ENCODE peak calls at places on chromosomes 12 and 14, in five cellular contexts. T, Q, V, D and B are unnamed samples.

GRCh38 chr14:69693145-69693544 is 73.8 kb upstream of the SRSF5 start:
- DNase-seq in D (no peak), T (no peak), Q (no peak), V (no peak), B (no peak)

GRCh38 chr12:50222275-50222783 is 55.2 kb upstream of the CERS5 start:
- DNase-seq in D (no peak), T (peak), V (no peak), Q (peak), B (peak)

GRCh38 chr14:103483600-103483999 is 39.0 kb downstream of the CKB start:
- DNase-seq in V (no peak), D (no peak), Q (peak), T (no peak), B (no peak)

GRCh38 chr12:40168868-40169267 is 55.9 kb upstream of the LRRK2 start:
- DNase-seq in V (no peak), T (no peak), D (no peak), Q (no peak), B (no peak)

GRCh38 chr14:60328588-60328987 is 79.6 kb downstream of the PPM1A start:
- DNase-seq in D (no peak), T (peak), V (no peak), Q (no peak), B (no peak)

GRCh38 chr12:116441292-116441691 is 117.9 kb upstream of the MAP1LC3B2 start:
- DNase-seq in Q (no peak), D (no peak), T (no peak), V (no peak), B (no peak)

GRCh38 chr14:69006346-69006745 is 27.2 kb upstream of the ACTN1 start:
- DNase-seq in T (no peak), V (no peak), D (no peak), Q (no peak), B (no peak)

GRCh38 chr14:37230551-37231194 is 32.9 kb downstream of the MIPOL1 start:
- DNase-seq in T (peak), Q (no peak), D (no peak), V (peak), B (peak)

GRCh38 chr12:58633479-58633878 is 286.8 kb downstream of the LRIG3 start:
- DNase-seq in Q (no peak), V (no peak), T (no peak), D (no peak), B (no peak)

GRCh38 chr14:61997146-61997545 is 234.9 kb downstream of the SNAPC1 start:
- DNase-seq in T (no peak), Q (no peak), D (no peak), V (no peak), B (no peak)

GRCh38 chr12:7113389-7113871 is 4.4 kb upstream of the C1RL start:
- DNase-seq in T (peak), Q (no peak), V (no peak), D (no peak), B (no peak)

GRCh38 chr14:84042992-84043391 is 1487.0 kb upstream of the FLRT2 start:
- DNase-seq in V (no peak), T (no peak), Q (no peak), D (no peak), B (no peak)

GRCh38 chr12:120856980-120857379 is 47.2 kb downstream of the SPPL3 start:
- DNase-seq in T (no peak), D (no peak), V (no peak), Q (no peak), B (peak)

GRCh38 chr12:1130164-1130563 is 139.1 kb downstream of the ERC1 start:
- DNase-seq in Q (no peak), V (peak), D (no peak), T (no peak), B (peak)

GRCh38 chr12:105888696-105889095 is 250.1 kb downstream of the NUAK1 start:
- DNase-seq in T (no peak), D (no peak), V (no peak), Q (no peak), B (no peak)

GRCh38 chr12:3085341-3086125 is 8.4 kb downstream of the TSPAN9 start:
- DNase-seq in D (no peak), T (no peak), Q (no peak), V (peak), B (no peak)

GRCh38 chr12:6764011-6764828 is 1.9 kb upstream of the PTMS start:
- DNase-seq in D (peak), V (peak), T (peak), Q (peak), B (peak)

GRCh38 chr12:19223018-19223417 is 93.5 kb downstream of the PLEKHA5 start:
- DNase-seq in D (no peak), V (no peak), T (peak), Q (no peak), B (peak)

GRCh38 chr12:43294147-43294546 is 257.9 kb downstream of the ADAMTS20 start:
- DNase-seq in V (no peak), T (no peak), D (no peak), Q (no peak), B (no peak)

GRCh38 chr14:46769292-46769691 is 117.7 kb upstream of the RPL10L start:
- DNase-seq in T (no peak), Q (no peak), V (no peak), D (no peak), B (no peak)

GRCh38 chr12:65168606-65169310 is 625 bp upstream of the LEMD3 start:
- DNase-seq in Q (no peak), V (no peak), T (no peak), D (no peak), B (no peak)

GRCh38 chr14:97267509-97267908 is 470.3 kb downstream of the VRK1 start:
- DNase-seq in D (no peak), T (no peak), V (no peak), Q (no peak), B (peak)

GRCh38 chr12:67280572-67280971 is 11.4 kb downstream of the CAND1 start:
- DNase-seq in T (no peak), Q (no peak), D (no peak), V (no peak), B (no peak)

GRCh38 chr12:101581190-101581589 is 13.6 kb upstream of the MYBPC1 start:
- DNase-seq in V (no peak), D (no peak), Q (no peak), T (no peak), B (no peak)

GRCh38 chr14:73815849-73816816 is 35.5 kb upstream of the PTGR2 start:
- DNase-seq in V (no peak), T (no peak), D (no peak), Q (no peak), B (no peak)

GRCh38 chr14:32662234-32662633 is 276.4 kb upstream of the NPAS3 start:
- DNase-seq in V (no peak), D (no peak), T (no peak), Q (no peak), B (no peak)

GRCh38 chr12:11059784-11060183 is 2.3 kb downstream of the TAS2R46 start:
- DNase-seq in V (no peak), T (no peak), Q (no peak), D (no peak), B (no peak)

GRCh38 chr12:50353869-50354593 is 42.4 kb downstream of the FAM186A start:
- DNase-seq in Q (no peak), T (no peak), D (no peak), V (no peak), B (no peak)

GRCh38 chr12:96143392-96143791 is 50.8 kb upstream of the ELK3 start:
- DNase-seq in D (no peak), T (no peak), Q (no peak), V (no peak), B (no peak)

GRCh38 chr14:104228716-104229620 is 90.6 kb downstream of the KIF26A start:
- DNase-seq in Q (no peak), D (no peak), V (no peak), T (no peak), B (no peak)

DNA sequence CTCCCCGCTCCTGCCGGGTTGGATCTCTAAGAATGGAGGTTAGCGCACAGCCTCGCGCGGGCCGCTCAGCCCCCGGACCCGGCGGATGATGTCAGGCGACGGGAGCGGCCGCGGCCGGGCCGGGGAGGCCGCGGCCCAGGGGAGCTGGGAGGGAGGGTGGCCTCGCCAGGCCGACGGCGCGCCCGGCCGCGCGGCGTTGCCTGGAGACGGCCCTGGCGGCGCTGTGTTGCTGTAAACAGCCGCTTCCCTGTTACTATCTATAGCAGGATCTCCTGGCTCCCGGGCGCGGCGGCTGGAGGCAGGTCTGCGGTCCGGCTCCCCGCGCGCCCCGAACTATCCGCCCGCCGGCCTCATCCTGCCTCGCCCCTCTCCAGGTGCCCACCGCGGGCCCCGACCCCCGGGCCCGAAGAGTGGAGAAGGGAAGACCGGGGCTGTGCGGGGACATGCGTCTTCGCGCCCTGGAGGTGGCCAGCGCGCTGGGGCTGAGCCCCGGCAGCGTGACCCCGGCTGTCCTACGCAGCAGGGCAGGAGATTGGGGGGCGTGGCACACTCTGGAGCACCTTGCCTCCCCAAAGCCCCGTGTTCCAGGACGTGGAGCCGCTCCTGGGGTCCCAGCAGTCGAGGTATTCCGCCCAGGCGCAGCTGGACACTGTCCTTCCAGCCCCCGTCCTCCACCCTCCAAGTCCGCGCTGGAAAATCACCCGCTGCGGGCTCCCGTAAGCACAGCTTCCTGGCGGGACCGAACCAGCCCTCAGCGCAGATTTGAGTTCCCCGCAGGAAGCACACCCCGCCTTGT is 1.4 kb upstream of the FOS start:
- DNase-seq in T (peak), Q (no peak), D (no peak), V (peak), B (no peak)
- TF ChIP-seq SIN3A in T (peak), Q (no peak), D (peak), V (peak), B (no peak)

GRCh38 chr14:22769369-22769768 is 2.9 kb downstream of the OXA1L start:
- DNase-seq in V (no peak), T (no peak), Q (no peak), D (no peak), B (no peak)
- TF ChIP-seq SIN3A in V (no peak), T (no peak), Q (no peak), D (no peak), B (no peak)

DNA sequence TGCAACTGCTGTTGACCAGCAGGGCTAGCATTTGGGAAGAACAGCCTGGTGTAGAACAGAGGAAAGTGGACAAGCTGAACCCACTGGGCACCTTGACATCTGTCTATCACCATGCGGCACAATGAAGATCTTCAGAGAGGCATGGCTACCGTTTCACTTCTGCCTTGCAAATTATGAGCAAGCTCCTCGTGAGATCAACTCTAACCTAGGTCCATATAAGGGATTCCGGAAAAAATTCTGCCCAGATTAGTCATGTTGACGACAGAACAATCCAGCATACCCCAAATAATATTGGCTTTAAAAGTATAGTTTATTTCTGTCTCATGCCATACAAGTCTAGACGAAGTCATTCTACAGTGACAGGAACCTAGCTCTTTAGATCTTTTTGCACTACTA is 91.6 kb upstream of the ATF7IP start:
- DNase-seq in V (no peak), Q (no peak), T (no peak), D (no peak), B (no peak)
- TF ChIP-seq SIN3A in V (no peak), Q (no peak), T (no peak), D (no peak), B (no peak)

GRCh38 chr12:131005161-131006035 is 51.7 kb downstream of the ADGRD1 start:
- DNase-seq in Q (no peak), V (no peak), T (no peak), D (no peak), B (no peak)
- TF ChIP-seq SIN3A in Q (no peak), V (no peak), T (no peak), D (no peak), B (no peak)

DNA sequence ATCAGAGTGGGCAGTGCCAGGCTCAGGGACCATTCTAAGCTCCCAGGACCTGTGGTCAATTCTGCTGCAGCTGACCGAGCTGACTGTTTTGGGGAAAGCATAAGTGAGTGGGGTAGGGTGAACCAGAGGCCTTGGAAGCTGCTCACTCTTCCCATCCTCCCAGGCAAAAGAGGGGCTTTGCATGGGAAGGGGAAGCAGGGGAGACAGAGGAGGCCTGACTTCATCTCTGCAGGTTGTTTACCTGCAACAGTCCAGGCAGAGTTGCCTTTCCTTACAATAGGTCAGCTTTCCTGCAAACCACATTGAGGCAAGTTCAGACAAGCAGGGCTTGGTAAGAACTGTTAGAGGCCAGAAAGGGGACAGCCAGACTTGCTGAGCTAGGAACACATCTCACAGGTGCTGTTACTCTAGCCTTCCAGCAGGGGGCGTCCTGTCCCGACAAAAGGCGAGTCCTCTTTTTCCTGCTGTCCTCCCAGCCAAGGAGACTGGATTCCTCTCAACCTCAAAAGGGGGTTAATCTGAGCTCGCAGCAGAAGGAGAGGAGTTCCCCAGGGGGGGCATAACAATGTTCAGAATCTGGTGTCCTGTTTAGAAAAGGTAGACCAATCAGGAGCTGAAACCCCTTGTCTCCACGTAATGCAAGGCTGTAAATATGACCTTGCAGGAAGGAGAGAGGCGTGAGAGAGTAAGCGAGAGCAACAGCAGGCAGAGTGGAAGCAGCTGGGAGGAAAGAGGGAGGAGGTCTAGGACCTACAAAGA is 4.3 kb upstream of the DHRS2 start:
- DNase-seq in D (peak), Q (peak), V (peak), T (peak), B (peak)
- TF ChIP-seq SIN3A in D (no peak), Q (no peak), V (no peak), T (no peak), B (no peak)

GRCh38 chr14:38723954-38724353 is 379.1 kb downstream of the SEC23A start:
- DNase-seq in D (no peak), T (no peak), V (no peak), Q (no peak), B (no peak)

GRCh38 chr14:38724621-38725020 is 378.4 kb downstream of the SEC23A start:
- DNase-seq in V (no peak), T (no peak), Q (no peak), D (no peak), B (no peak)

GRCh38 chr14:38718519-38718918 is 384.5 kb downstream of the SEC23A start:
- DNase-seq in T (no peak), D (no peak), Q (no peak), V (no peak), B (no peak)

GRCh38 chr14:38723277-38723676 is 379.8 kb downstream of the SEC23A start:
- DNase-seq in T (peak), Q (no peak), D (no peak), V (no peak), B (no peak)

GRCh38 chr14:38721822-38722431 is 381.1 kb downstream of the SEC23A start:
- DNase-seq in D (peak), T (peak), Q (peak), V (peak), B (peak)
- TF ChIP-seq SIN3A in D (no peak), T (no peak), Q (no peak), V (no peak), B (no peak)

DNA sequence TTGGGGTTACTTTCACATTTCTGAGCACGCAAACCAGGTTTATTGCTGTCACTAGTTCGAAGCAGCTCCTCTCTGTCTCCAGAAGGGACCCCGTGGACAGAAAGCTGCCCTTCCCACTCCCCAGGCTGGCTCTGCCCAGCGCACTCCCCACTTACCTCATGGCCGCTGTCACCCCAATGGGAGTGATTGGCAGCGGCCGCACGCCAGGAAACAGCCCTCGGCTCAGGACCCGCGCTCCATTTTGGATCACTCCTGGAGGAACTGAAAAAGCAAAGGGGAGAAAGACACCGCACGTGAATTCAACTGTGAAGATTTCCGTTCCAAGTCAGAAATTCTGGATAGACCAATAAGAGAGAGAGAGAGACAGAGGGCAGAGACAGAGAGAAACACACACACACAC is 236.5 kb downstream of the FOXN3 start:
- DNase-seq in V (no peak), D (no peak), Q (no peak), T (no peak), B (no peak)
- TF ChIP-seq SIN3A in V (no peak), D (no peak), Q (no peak), T (no peak), B (no peak)

DNA sequence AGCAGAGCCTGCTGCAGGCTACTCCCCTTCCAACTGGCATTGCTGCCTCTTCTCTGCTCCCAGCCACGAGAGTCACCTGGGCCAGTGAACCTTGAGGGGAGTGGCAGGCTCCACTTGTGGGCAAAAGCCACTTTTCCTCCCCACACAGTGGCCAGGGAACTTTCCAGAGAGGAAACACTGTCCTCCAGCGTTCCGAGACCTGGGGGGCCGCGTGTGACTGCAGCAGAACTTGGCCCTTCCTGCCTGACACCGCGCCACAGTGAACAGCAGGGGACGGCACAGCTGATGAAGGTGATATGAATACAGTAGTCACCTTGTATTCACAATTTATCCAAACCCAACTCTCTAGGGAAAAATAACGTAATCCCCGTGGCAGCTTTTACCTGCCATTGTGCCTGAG is 114.9 kb downstream of the PIWIL1 start:
- DNase-seq in T (no peak), Q (no peak), D (no peak), V (no peak), B (no peak)
- TF ChIP-seq SIN3A in T (no peak), Q (no peak), D (no peak), V (no peak), B (no peak)

GRCh38 chr12:45721374-45721773 is 8.1 kb upstream of the ARID2 start:
- DNase-seq in D (no peak), V (no peak), Q (no peak), T (no peak), B (no peak)
- TF ChIP-seq SIN3A in D (no peak), V (no peak), Q (no peak), T (no peak), B (no peak)

GRCh38 chr14:75257241-75257640 is 21.4 kb upstream of the FOS start:
- DNase-seq in D (no peak), V (no peak), T (no peak), Q (no peak), B (no peak)

GRCh38 chr14:75258803-75259509 is 19.7 kb upstream of the FOS start:
- DNase-seq in Q (peak), D (peak), V (peak), T (peak), B (peak)

GRCh38 chr14:75259510-75259855 is 19.1 kb upstream of the FOS start:
- DNase-seq in D (no peak), Q (no peak), V (no peak), T (peak), B (no peak)

GRCh38 chr14:75259946-75260545 is 18.6 kb upstream of the FOS start:
- DNase-seq in D (no peak), T (no peak), Q (no peak), V (no peak), B (no peak)

GRCh38 chr14:75258079-75258802 is 20.4 kb upstream of the FOS start:
- DNase-seq in D (no peak), Q (no peak), T (no peak), V (no peak), B (no peak)
- TF ChIP-seq SIN3A in D (no peak), Q (no peak), T (no peak), V (no peak), B (no peak)